ENCODE peak calls at places on chromosomes 12 and 14, in eight cellular contexts. G is NCI-H1417 treated with DMSO at 0.1 percent for 48 hours, J is cerebellum, K is immature natural killer cell, C is mucosa of descending colon, F is OCI-LY7, V is DMS 273 treated with DMSO at 0.1 percent for 48 hours, R is amniotic stem cell. A is an unnamed sample.

GRCh38 chr14:62015945-62016344 is 253.7 kb downstream of the SNAPC1 start:
- DNase-seq in F (no peak), V (no peak), R (no peak), G (no peak), K (no peak), C (no peak), J (no peak), A (no peak)

GRCh38 chr12:30824311-30824710 is 69.6 kb upstream of the CAPRIN2 start:
- DNase-seq in V (no peak), R (no peak), C (no peak), F (no peak), J (no peak), K (no peak), G (no peak), A (no peak)

GRCh38 chr14:33754264-33754663 is 196.6 kb downstream of the EGLN3 start:
- DNase-seq in K (no peak), F (no peak), G (no peak), J (no peak), V (no peak), C (no peak), R (no peak), A (no peak)

GRCh38 chr12:121970901-121971300 is 50.8 kb upstream of the BCL7A start:
- DNase-seq in J (peak; percentile 24), R (no peak), K (no peak), F (no peak), C (no peak), G (no peak), V (no peak), A (no peak)

GRCh38 chr14:69924181-69924580 is 45.0 kb downstream of the SMOC1 start:
- DNase-seq in F (no peak), K (no peak), C (no peak), R (no peak), G (no peak), V (no peak), J (no peak), A (no peak)

GRCh38 chr12:58148405-58148804 is 207.0 kb downstream of the ATP23 start:
- DNase-seq in R (peak; percentile 53), F (no peak), V (peak; percentile 89), J (peak; percentile 51), C (no peak), G (no peak), K (no peak), A (peak; percentile 98)

GRCh38 chr12:124938606-124939427 is 24.4 kb upstream of the UBC start:
- DNase-seq in C (peak; percentile 75), J (peak; percentile 57), R (no peak), F (peak; percentile 88), K (no peak), G (no peak), V (no peak), A (no peak)

GRCh38 chr12:116125981-116126566 is 151.4 kb downstream of the MED13L start:
- DNase-seq in V (no peak), F (no peak), J (no peak), R (no peak), C (no peak), G (no peak), K (no peak), A (no peak)

GRCh38 chr14:105486974-105487448 is 325 bp downstream of the CRIP1 start:
- DNase-seq in V (no peak), C (peak; percentile 85), F (no peak), R (no peak), G (no peak), J (no peak), K (peak; percentile 73), A (no peak)

GRCh38 chr14:52067873-52068740 is 752 bp downstream of the NID2 start:
- DNase-seq in R (no peak), C (peak; percentile 59), J (no peak), K (peak; percentile 26), F (no peak), G (no peak), V (no peak), A (no peak)

GRCh38 chr12:29024117-29024516 is 125.0 kb upstream of the FAR2 start:
- DNase-seq in F (no peak), C (no peak), J (no peak), R (no peak), K (no peak), G (no peak), V (no peak), A (no peak)

GRCh38 chr12:53551889-53552291 is 44.6 kb upstream of the NPFF start:
- DNase-seq in R (no peak), J (peak; percentile 58), F (no peak), C (no peak), G (no peak), K (no peak), V (no peak), A (peak; percentile 92)

GRCh38 chr14:90760591-90761316 is 55.5 kb downstream of the TTC7B start:
- DNase-seq in V (peak; percentile 24), K (no peak), J (no peak), R (no peak), G (no peak), C (no peak), F (peak; percentile 15), A (peak; percentile 20)

GRCh38 chr14:64970776-64971451 is 1.2 kb downstream of the RAB15 start:
- DNase-seq in R (no peak), C (no peak), J (no peak), K (no peak), G (no peak), F (no peak), V (no peak), A (no peak)

GRCh38 chr14:67674139-67674479 is 323 bp downstream of the VTI1B start:
- DNase-seq in C (peak; percentile 84), R (peak; percentile 22), V (no peak), G (peak; percentile 18), F (peak; percentile 56), K (peak; percentile 50), J (peak; percentile 69), A (no peak)

GRCh38 chr12:92070054-92070863 is 75.4 kb downstream of the BTG1 start:
- DNase-seq in V (no peak), J (no peak), F (no peak), K (no peak), C (peak; percentile 63), G (no peak), R (no peak), A (no peak)

GRCh38 chr12:52826611-52827498 is 7.3 kb downstream of the KRT79 start:
- DNase-seq in R (no peak), K (no peak), G (no peak), F (no peak), J (no peak), C (no peak), V (no peak), A (no peak)

GRCh38 chr12:51579321-51579850 is 11.6 kb upstream of the SCN8A start:
- DNase-seq in K (no peak), R (no peak), F (no peak), V (no peak), G (no peak), J (no peak), C (no peak), A (no peak)

GRCh38 chr14:94046696-94047250 is 20.6 kb downstream of the OTUB2 start:
- DNase-seq in C (no peak), G (no peak), R (no peak), K (no peak), J (no peak), V (no peak), F (no peak), A (no peak)

GRCh38 chr12:64825143-64826011 is 930 bp downstream of the TBC1D30 start:
- DNase-seq in J (peak; percentile 34), F (no peak), K (no peak), C (no peak), R (no peak), V (no peak), G (peak; percentile 32), A (no peak)

GRCh38 chr14:91327661-91328312 is 83.3 kb upstream of the GPR68 start:
- DNase-seq in J (no peak), K (no peak), C (no peak), G (no peak), F (no peak), R (no peak), V (no peak), A (no peak)

GRCh38 chr12:75334384-75335030 is at the start of gene GLIPR1L1:
- DNase-seq in V (no peak), R (peak; percentile 91), G (no peak), C (peak; percentile 53), J (peak; percentile 75), F (peak; percentile 73), K (peak; percentile 64), A (no peak)

GRCh38 chr14:32702571-32702970 is 236.1 kb upstream of the NPAS3 start:
- DNase-seq in V (no peak), F (peak; percentile 14), K (no peak), R (no peak), J (no peak), C (no peak), G (no peak), A (no peak)

GRCh38 chr12:71216725-71217579 is 59.2 kb upstream of the TSPAN8 start:
- DNase-seq in F (peak; percentile 15), K (no peak), V (peak; percentile 7), C (peak; percentile 44), J (no peak), R (no peak), G (peak; percentile 64), A (peak; percentile 18)

GRCh38 chr12:90621927-90622326 is 333.0 kb downstream of the CCER1 start:
- DNase-seq in V (no peak), C (no peak), G (no peak), F (no peak), K (no peak), J (no peak), R (peak; percentile 10), A (no peak)

GRCh38 chr14:22656945-22657711 is 13.0 kb upstream of the OR6J1 start:
- DNase-seq in J (no peak), F (no peak), K (no peak), C (no peak), G (no peak), V (no peak), R (no peak), A (no peak)

GRCh38 chr12:102323799-102324198 is 126.2 kb upstream of the PMCH start:
- DNase-seq in V (no peak), J (no peak), R (no peak), C (no peak), K (no peak), G (no peak), F (no peak), A (no peak)

GRCh38 chr12:76272292-76272691 is 75.9 kb downstream of the BBS10 start:
- DNase-seq in F (no peak), V (no peak), J (no peak), G (no peak), K (no peak), C (no peak), R (no peak), A (no peak)

GRCh38 chr12:75704664-75705063 is 193.3 kb upstream of the KRR1 start:
- DNase-seq in V (no peak), K (no peak), J (no peak), C (no peak), G (no peak), F (no peak), R (no peak), A (no peak)

GRCh38 chr14:65403231-65403630 is 9.3 kb upstream of the FUT8 start:
- DNase-seq in K (no peak), R (no peak), F (no peak), C (no peak), G (no peak), V (no peak), J (no peak), A (no peak)

GRCh38 chr14:80988742-80989429 is 33.5 kb downstream of the TSHR start:
- DNase-seq in C (no peak), F (peak; percentile 42), J (no peak), V (no peak), R (no peak), K (no peak), G (no peak), A (no peak)

GRCh38 chr12:132713123-132713522 is 2.5 kb downstream of the PGAM5 start:
- DNase-seq in V (no peak), J (no peak), R (no peak), C (no peak), G (no peak), F (no peak), K (no peak), A (no peak)

GRCh38 chr12:113271853-113272561 is 50.7 kb downstream of the TPCN1 start:
- DNase-seq in R (peak; percentile 63), J (peak; percentile 53), V (no peak), F (no peak), K (no peak), C (peak; percentile 55), G (no peak), A (no peak)

GRCh38 chr12:132558861-132559623 is 51.3 kb downstream of the LRCOL1 start:
- DNase-seq in K (no peak), V (no peak), J (no peak), F (peak; percentile 40), G (no peak), C (peak; percentile 39), R (no peak), A (no peak)

A was measured in NCI-H446 treated with DMSO at 0.1 percent for 48 hours.